ENCODE peak calls at places on chromosomes 12 and 14, in nine cellular contexts. F is HepG2, L is prostate gland, J is stomach, Q is sigmoid colon, N is HL-60, X is GM23338, A is transverse colon, O is K562. K is an unnamed sample.

GRCh38 chr14:101076451-101077220 is 173.1 kb upstream of the RTL1 start:
- DNase-seq in O (no peak), X (no peak), Q (peak), L (no peak), F (no peak), N (no peak), J (peak), A (no peak), K (no peak)

GRCh38 chr14:76502638-76503037 is 126.7 kb downstream of the ESRRB start:
- DNase-seq in X (no peak), F (no peak), N (no peak), Q (peak), A (no peak), O (no peak), J (no peak), L (no peak), K (no peak)

GRCh38 chr14:105519946-105520698 is 6.3 kb upstream of the TMEM121 start:
- DNase-seq in F (no peak), L (no peak), O (no peak), A (no peak), X (no peak), N (no peak), J (no peak), Q (no peak), K (no peak)

GRCh38 chr12:38905480-38906351 is at the start of gene CPNE8:
- DNase-seq in F (no peak), L (peak), J (peak), A (peak), O (peak), Q (peak), X (peak), N (no peak), K (peak)

GRCh38 chr14:31449971-31450610 is 7.2 kb downstream of the DTD2 start:
- DNase-seq in N (no peak), L (no peak), X (peak), Q (no peak), J (no peak), A (no peak), O (peak), F (peak), K (peak)

GRCh38 chr12:95582230-95583058 is 31.2 kb upstream of the USP44 start:
- DNase-seq in J (no peak), L (no peak), N (no peak), X (peak), F (peak), Q (no peak), O (no peak), A (no peak), K (no peak)

GRCh38 chr14:22502007-22502406 is 87.0 kb downstream of the DAD1 start:
- DNase-seq in Q (peak), J (no peak), F (no peak), O (no peak), A (no peak), L (peak), N (no peak), X (no peak), K (no peak)

GRCh38 chr12:50354908-50355307 is 41.5 kb downstream of the FAM186A start:
- DNase-seq in N (no peak), Q (no peak), J (no peak), O (no peak), F (no peak), X (no peak), A (no peak), L (no peak), K (no peak)

GRCh38 chr12:103800252-103800771 is 40.7 kb downstream of the NT5DC3 start:
- DNase-seq in J (peak), X (no peak), N (no peak), L (peak), O (no peak), F (peak), Q (peak), A (peak), K (no peak)

GRCh38 chr12:111256629-111257434 is 112.1 kb downstream of the PHETA1 start:
- DNase-seq in N (no peak), F (no peak), A (no peak), J (no peak), O (no peak), L (no peak), X (no peak), Q (no peak), K (no peak)

GRCh38 chr14:22875003-22875747 is 3.6 kb downstream of the LRP10 start:
- DNase-seq in Q (no peak), O (no peak), J (no peak), F (no peak), A (no peak), X (no peak), L (no peak), N (no peak), K (no peak)

GRCh38 chr12:121858662-121859572 is at the start of gene HPD:
- DNase-seq in J (no peak), F (peak), N (no peak), L (peak), X (peak), Q (peak), O (no peak), A (peak), K (no peak)

GRCh38 chr14:55057919-55058318 is 6.5 kb downstream of the MAPK1IP1L start:
- DNase-seq in F (no peak), A (no peak), N (no peak), L (no peak), J (no peak), O (no peak), X (no peak), Q (no peak), K (no peak)

GRCh38 chr12:109776624-109777023 is 56.6 kb downstream of the TRPV4 start:
- DNase-seq in A (no peak), F (no peak), J (no peak), N (no peak), Q (no peak), X (no peak), L (no peak), O (no peak), K (no peak)

GRCh38 chr12:131677699-131678098 is 33.2 kb upstream of the SFSWAP start:
- DNase-seq in O (no peak), L (no peak), X (no peak), F (no peak), Q (no peak), A (no peak), J (no peak), N (no peak), K (no peak)

GRCh38 chr14:61463664-61464063 is 142.3 kb downstream of the PRKCH start:
- DNase-seq in L (no peak), F (no peak), X (no peak), O (no peak), J (no peak), Q (no peak), A (no peak), N (no peak), K (no peak)

GRCh38 chr14:101412741-101413140 is 148.6 kb upstream of the DIO3 start:
- DNase-seq in X (no peak), O (no peak), J (no peak), A (no peak), F (peak), N (no peak), Q (no peak), L (no peak), K (no peak)

GRCh38 chr14:67557118-67557517 is 24.0 kb downstream of the PLEKHH1 start:
- DNase-seq in A (no peak), Q (no peak), F (peak), N (no peak), L (no peak), O (no peak), X (peak), J (no peak), K (no peak)

GRCh38 chr14:21985081-21985480 is 311.5 kb upstream of the OR4E1 start:
- DNase-seq in L (no peak), A (no peak), F (no peak), O (no peak), X (no peak), N (no peak), Q (no peak), J (no peak), K (no peak)

GRCh38 chr14:90419200-90419599 is 22.4 kb downstream of the CALM1 start:
- DNase-seq in J (peak), O (no peak), L (peak), X (no peak), F (no peak), Q (peak), N (no peak), A (peak), K (peak)

GRCh38 chr14:53035336-53035735 is 84.5 kb upstream of the FERMT2 start:
- DNase-seq in N (no peak), O (no peak), J (no peak), L (no peak), F (no peak), X (no peak), A (no peak), Q (no peak), K (no peak)

GRCh38 chr14:53035796-53036195 is 84.9 kb upstream of the FERMT2 start:
- DNase-seq in L (no peak), N (no peak), F (no peak), A (no peak), X (no peak), O (no peak), Q (no peak), J (no peak), K (no peak)

GRCh38 chr14:53037016-53037415 is 86.2 kb upstream of the FERMT2 start:
- DNase-seq in L (no peak), X (no peak), N (no peak), O (no peak), F (no peak), Q (no peak), J (no peak), A (no peak), K (no peak)

GRCh38 chr14:53041067-53041466 is 90.2 kb upstream of the FERMT2 start:
- DNase-seq in Q (no peak), J (no peak), X (no peak), L (no peak), N (no peak), A (no peak), O (no peak), F (no peak), K (no peak)

DNA sequence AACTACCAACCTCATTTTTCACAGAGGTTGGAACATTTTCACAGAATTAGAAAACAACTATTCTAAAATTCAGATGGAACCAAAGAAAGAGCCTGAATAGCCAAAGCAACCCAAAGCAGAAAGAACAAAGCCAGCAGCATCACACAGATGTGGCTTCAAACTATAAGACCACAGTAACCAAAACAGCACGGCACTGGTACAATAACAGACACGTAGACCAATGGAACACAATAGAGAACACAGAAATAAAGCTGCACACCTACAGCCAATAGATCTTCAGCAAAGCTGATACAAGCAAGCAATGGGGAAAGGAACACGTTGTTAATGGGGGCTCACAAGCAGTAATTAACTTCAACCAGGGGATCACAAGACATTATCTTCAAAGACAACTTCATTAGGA is 87.8 kb upstream of the FERMT2 start:
- DNase-seq in O (no peak), J (no peak), F (no peak), N (no peak), L (no peak), Q (no peak), A (no peak), X (no peak), K (no peak)
- H3K27ac ChIP-seq in O (no peak), J (no peak), F (no peak), N (no peak), L (no peak), Q (no peak), A (no peak), X (no peak), K (no peak)

GRCh38 chr12:5577239-5577638 is 145.3 kb downstream of the NTF3 start:
- DNase-seq in F (no peak), A (peak), O (no peak), L (no peak), Q (no peak), X (no peak), N (no peak), J (no peak), K (no peak)
- TF ChIP-seq POLR2AphosphoS5 in F (no peak), A (no peak), O (no peak), L (no peak), Q (no peak), X (no peak), N (no peak), J (no peak), K (no peak)

DNA sequence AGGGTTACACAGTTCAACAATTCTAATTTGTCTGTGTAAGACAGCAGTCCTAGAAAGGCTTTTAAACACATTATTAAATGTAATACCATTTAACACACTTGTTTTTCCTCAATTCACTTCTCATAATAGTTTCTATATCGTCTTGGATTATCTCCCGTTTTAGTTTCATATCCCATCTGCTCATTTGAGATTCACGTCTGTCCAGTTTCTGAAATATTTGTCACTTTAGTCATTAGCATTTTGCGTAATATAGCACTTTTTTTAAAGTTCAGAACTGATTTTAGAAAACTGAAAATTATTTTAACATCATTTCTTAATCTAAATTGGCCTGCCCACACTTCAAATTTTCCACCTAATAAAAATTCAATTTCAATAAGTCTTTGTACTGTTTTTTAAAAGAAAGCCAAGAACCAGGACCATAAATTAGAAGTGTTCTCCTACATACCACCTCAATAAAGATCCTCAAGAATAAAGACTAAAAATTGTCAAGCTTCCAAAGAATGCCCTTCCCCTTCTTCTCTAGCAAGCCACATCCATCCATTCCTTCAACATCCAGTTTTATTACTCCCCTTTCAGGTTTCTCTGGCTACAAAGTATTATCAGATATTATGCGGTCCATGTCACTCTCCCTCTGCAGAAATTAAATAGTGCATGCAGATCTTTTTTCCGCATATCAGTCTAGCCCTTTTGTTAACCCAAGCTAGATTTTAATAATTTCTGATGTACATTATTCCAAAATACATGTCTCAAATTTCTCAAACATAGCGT is 11.9 kb downstream of the MED13L start:
- DNase-seq in J (no peak), L (no peak), O (no peak), N (no peak), F (no peak), A (no peak), X (no peak), Q (no peak), K (no peak)
- H3K27ac ChIP-seq in J (no peak), L (no peak), O (no peak), N (no peak), F (no peak), A (no peak), X (no peak), Q (no peak), K (peak)

GRCh38 chr12:52951126-52951525 is 2.2 kb downstream of the KRT18 start:
- DNase-seq in A (no peak), O (no peak), N (no peak), Q (no peak), X (no peak), F (no peak), L (no peak), J (no peak), K (no peak)

GRCh38 chr12:52950553-52950952 is 1.6 kb downstream of the KRT18 start:
- DNase-seq in X (no peak), Q (no peak), L (no peak), O (peak), J (no peak), N (no peak), F (no peak), A (no peak), K (no peak)

GRCh38 chr12:52951640-52952039 is 2.7 kb downstream of the KRT18 start:
- DNase-seq in L (no peak), A (no peak), F (no peak), X (no peak), J (no peak), O (no peak), Q (no peak), N (no peak), K (no peak)

GRCh38 chr12:52947738-52948423 is 1.0 kb upstream of the KRT18 start:
- DNase-seq in A (no peak), F (no peak), L (no peak), N (no peak), O (peak), X (peak), J (no peak), Q (no peak), K (no peak)

GRCh38 chr12:52949413-52950331 is 754 bp downstream of the KRT18 start:
- DNase-seq in F (peak), L (peak), J (peak), N (peak), X (peak), Q (no peak), A (peak), O (peak), K (peak)
- TF ChIP-seq POLR2AphosphoS5 in F (peak), L (peak), J (peak), N (no peak), X (peak), Q (no peak), A (peak), O (peak), K (peak)

DNA sequence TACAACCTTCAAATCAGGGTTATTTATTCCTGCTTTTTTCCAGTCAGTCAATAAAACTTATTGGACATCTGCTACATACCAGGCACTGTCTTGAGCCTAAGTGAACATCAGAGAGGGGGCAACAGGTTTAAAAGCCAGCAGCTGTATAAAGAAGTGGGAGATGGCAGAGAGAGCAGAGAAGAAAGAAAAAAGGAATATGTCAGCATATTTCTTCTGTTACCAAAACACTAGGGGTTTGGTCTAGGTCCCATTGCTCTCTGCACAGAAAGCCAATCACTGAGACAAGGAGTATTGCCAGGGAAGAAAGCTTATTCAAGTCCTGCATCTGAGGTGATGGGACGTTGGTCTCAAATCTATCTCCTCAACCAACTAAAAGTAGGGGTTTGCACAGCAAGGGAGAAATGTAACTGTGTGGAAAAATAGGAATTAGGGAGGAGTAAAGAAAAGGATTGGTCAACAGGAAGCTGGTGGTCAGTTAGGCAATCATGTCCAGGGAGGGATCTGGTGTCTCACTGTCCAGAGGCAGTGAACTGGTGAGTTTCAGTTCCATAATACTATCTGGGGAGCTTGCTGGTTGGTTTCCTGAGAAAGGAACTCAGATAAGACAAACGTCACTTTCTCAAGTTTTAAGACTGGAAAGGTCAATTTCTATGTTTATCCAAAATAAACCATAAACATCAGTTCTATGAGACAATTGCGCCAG is 107.5 kb downstream of the PHLDA1 start:
- DNase-seq in Q (no peak), J (no peak), L (no peak), X (no peak), F (no peak), N (peak), O (no peak), A (no peak), K (no peak)
- H3K27ac ChIP-seq in Q (no peak), J (no peak), L (no peak), X (no peak), F (no peak), N (no peak), O (no peak), A (no peak), K (peak)